ENCODE peak calls at places on chromosomes 7 and 10, in five cellular contexts. S, E, H, B and Y are unnamed samples.

GRCh38 chr7:22457471-22457870 is 42.5 kb downstream of the STEAP1B start:
- DNase-seq in H (no peak), E (no peak), B (no peak), S (no peak), Y (no peak)

GRCh38 chr7:127417346-127417745 is 24.8 kb upstream of the ZNF800 start:
- DNase-seq in S (no peak), H (no peak), B (no peak), E (no peak), Y (no peak)

GRCh38 chr10:84510121-84510520 is 181.7 kb downstream of the CCSER2 start:
- DNase-seq in H (peak; percentile 79), B (peak; percentile 46), E (no peak), S (peak; percentile 61), Y (peak; percentile 20)

GRCh38 chr10:99976886-99977391 is 32.8 kb downstream of the DNMBP start:
- DNase-seq in H (peak; percentile 92), E (no peak), B (peak; percentile 78), S (peak; percentile 99), Y (peak; percentile 99)

GRCh38 chr7:94511763-94512162 is 2.2 kb downstream of the CASD1 start:
- DNase-seq in B (no peak), E (no peak), H (peak; percentile 13), S (peak; percentile 25), Y (peak; percentile 48)

GRCh38 chr10:106169241-106169640 is 995.3 kb downstream of the SORCS1 start:
- DNase-seq in B (no peak), S (no peak), H (no peak), E (no peak), Y (peak; percentile 1)

GRCh38 chr7:131040467-131040932 is 287.2 kb upstream of the MKLN1 start:
- DNase-seq in B (peak; percentile 48), E (no peak), S (peak; percentile 38), H (peak; percentile 77), Y (peak; percentile 83)

GRCh38 chr10:7797582-7797981 is 9.6 kb downstream of the ATP5F1C start:
- DNase-seq in E (peak; percentile 56), B (peak; percentile 85), S (peak; percentile 97), H (peak; percentile 96), Y (peak; percentile 89)

GRCh38 chr10:66717221-66717981 is 208.4 kb upstream of the LRRTM3 start:
- DNase-seq in S (no peak), E (no peak), B (no peak), H (no peak), Y (no peak)

GRCh38 chr10:125144693-125145623 is 15.4 kb downstream of the CTBP2 start:
- DNase-seq in S (peak; percentile 44), B (no peak), E (peak; percentile 54), H (peak; percentile 57), Y (peak; percentile 56)

GRCh38 chr7:135919071-135919841 is 57.9 kb downstream of the MTPN start:
- DNase-seq in S (no peak), E (no peak), B (no peak), H (no peak), Y (no peak)

GRCh38 chr10:93235686-93236085 is 162.0 kb downstream of the CYP26A1 start:
- DNase-seq in E (no peak), S (peak; percentile 16), B (no peak), H (peak; percentile 41), Y (peak; percentile 37)

GRCh38 chr7:31098606-31099360 is 46.7 kb downstream of the ADCYAP1R1 start:
- DNase-seq in S (no peak), H (no peak), E (no peak), B (no peak), Y (no peak)

GRCh38 chr7:17142831-17143541 is 155.5 kb upstream of the AHR start:
- DNase-seq in B (no peak), E (no peak), S (peak; percentile 3), H (peak; percentile 33), Y (peak; percentile 16)

GRCh38 chr10:51789118-51789517 is 89.7 kb upstream of the CSTF2T start:
- DNase-seq in E (no peak), B (no peak), S (no peak), H (no peak), Y (no peak)

GRCh38 chr7:131493559-131493958 is 62.9 kb downstream of the PODXL start:
- DNase-seq in B (no peak), S (no peak), H (no peak), E (no peak), Y (no peak)

GRCh38 chr7:95730493-95731280 is 41.7 kb upstream of the DYNC1I1 start:
- DNase-seq in H (no peak), S (no peak), B (no peak), E (no peak), Y (no peak)

GRCh38 chr10:60388709-60389241 is 900 bp downstream of the ANK3 start:
- DNase-seq in E (no peak), H (no peak), B (no peak), S (no peak), Y (no peak)

GRCh38 chr7:44969701-44970494 is 8.9 kb downstream of the MYO1G start:
- DNase-seq in S (no peak), E (peak; percentile 14), B (no peak), H (no peak), Y (no peak)

GRCh38 chr10:11142809-11143208 is 125.1 kb downstream of the CELF2 start:
- DNase-seq in S (no peak), E (no peak), H (no peak), B (no peak), Y (no peak)

GRCh38 chr10:85542149-85542548 is 824.4 kb downstream of the GRID1 start:
- DNase-seq in S (no peak), E (no peak), B (no peak), H (no peak), Y (no peak)

GRCh38 chr7:44377681-44378421 is 52.5 kb upstream of the CAMK2B start:
- DNase-seq in S (no peak), B (no peak), H (no peak), E (no peak), Y (no peak)

GRCh38 chr10:8254350-8254749 is 199.9 kb downstream of the GATA3 start:
- DNase-seq in E (no peak), H (no peak), B (no peak), S (no peak), Y (no peak)

GRCh38 chr7:74590814-74591213 is 66.7 kb upstream of the GTF2I start:
- DNase-seq in S (no peak), E (no peak), B (no peak), H (no peak), Y (no peak)

GRCh38 chr10:71974489-71975011 is 10.4 kb downstream of the CHST3 start:
- DNase-seq in H (peak; percentile 74), B (no peak), S (peak; percentile 74), E (no peak), Y (peak; percentile 53)

GRCh38 chr10:4807803-4808507 is 18.1 kb upstream of the AKR1E2 start:
- DNase-seq in B (peak; percentile 55), H (peak; percentile 86), E (no peak), S (peak; percentile 90), Y (peak; percentile 94)

GRCh38 chr10:12340371-12340770 is 9.0 kb upstream of the CAMK1D start:
- DNase-seq in E (no peak), S (no peak), B (no peak), H (no peak), Y (no peak)

GRCh38 chr7:88665892-88666514 is 93.5 kb upstream of the ZNF804B start:
- DNase-seq in S (no peak), B (no peak), E (no peak), H (no peak), Y (no peak)

GRCh38 chr7:18455644-18456043 is 39.9 kb upstream of the HDAC9 start:
- DNase-seq in S (no peak), B (no peak), H (no peak), E (no peak), Y (no peak)

GRCh38 chr7:18458830-18459229 is 36.7 kb upstream of the HDAC9 start:
- DNase-seq in H (no peak), S (peak; percentile 75), B (no peak), E (no peak), Y (peak; percentile 79)

GRCh38 chr7:18459846-18460245 is 35.7 kb upstream of the HDAC9 start:
- DNase-seq in H (no peak), S (no peak), E (no peak), B (no peak), Y (no peak)

GRCh38 chr7:18459439-18459838 is 36.1 kb upstream of the HDAC9 start:
- DNase-seq in H (no peak), S (peak; percentile 18), B (no peak), E (no peak), Y (no peak)

DNA sequence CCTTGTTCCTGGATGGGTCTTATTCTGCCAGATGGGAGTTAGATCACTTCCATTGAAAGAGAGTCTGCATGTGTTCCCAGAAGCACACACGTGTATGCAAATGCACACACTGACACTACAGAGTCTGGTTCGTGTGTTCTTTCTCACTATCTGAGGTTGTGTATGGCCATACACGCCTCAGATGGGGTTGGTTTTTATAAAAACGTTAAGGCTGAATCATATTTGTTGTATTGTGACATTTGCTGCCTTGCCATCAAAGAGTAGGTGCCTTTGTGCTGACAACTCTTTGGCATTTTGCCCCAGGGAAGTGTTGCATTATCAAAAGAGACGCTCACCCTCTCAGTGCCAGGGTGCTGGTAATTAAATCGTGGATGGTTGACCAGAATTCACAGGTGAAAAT is 37.7 kb upstream of the HDAC9 start:
- DNase-seq in S (no peak), H (no peak), B (no peak), E (no peak), Y (no peak)
- H3K4me3 ChIP-seq in S (no peak overlapping the region), H (no peak overlapping the region), B (no peak overlapping the region), E (no peak overlapping the region), Y (no peak overlapping the region)

GRCh38 chr10:50504389-50504788 is 119.4 kb downstream of the SGMS1 start:
- DNase-seq in S (no peak), B (no peak), H (no peak), E (no peak), Y (no peak)
- H3K27ac ChIP-seq in S (no peak overlapping the region), B (no peak overlapping the region), H (no peak overlapping the region), E (no peak overlapping the region), Y (no peak overlapping the region)

GRCh38 chr10:79147306-79147705 is 78.5 kb downstream of the ZMIZ1 start:
- DNase-seq in S (no peak), E (no peak), B (no peak), H (no peak), Y (no peak)

GRCh38 chr10:79149345-79149661 is 80.5 kb downstream of the ZMIZ1 start:
- DNase-seq in H (no peak), B (no peak), E (no peak), S (no peak), Y (no peak)

GRCh38 chr10:79147796-79148451 is 79.2 kb downstream of the ZMIZ1 start:
- DNase-seq in S (no peak), E (no peak), B (no peak), H (no peak), Y (no peak)

GRCh38 chr10:79149662-79150443 is 81.1 kb downstream of the ZMIZ1 start:
- DNase-seq in B (no peak), E (peak; percentile 80), S (no peak), H (peak; percentile 61), Y (peak; percentile 80)

GRCh38 chr10:79148452-79149344 is 79.9 kb downstream of the ZMIZ1 start:
- DNase-seq in S (no peak), H (peak; percentile 40), B (no peak), E (peak; percentile 71), Y (peak; percentile 53)
- H3K4me3 ChIP-seq in S (no peak overlapping the region), H (no peak overlapping the region), B (no peak overlapping the region), E (no peak overlapping the region), Y (no peak overlapping the region)

DNA sequence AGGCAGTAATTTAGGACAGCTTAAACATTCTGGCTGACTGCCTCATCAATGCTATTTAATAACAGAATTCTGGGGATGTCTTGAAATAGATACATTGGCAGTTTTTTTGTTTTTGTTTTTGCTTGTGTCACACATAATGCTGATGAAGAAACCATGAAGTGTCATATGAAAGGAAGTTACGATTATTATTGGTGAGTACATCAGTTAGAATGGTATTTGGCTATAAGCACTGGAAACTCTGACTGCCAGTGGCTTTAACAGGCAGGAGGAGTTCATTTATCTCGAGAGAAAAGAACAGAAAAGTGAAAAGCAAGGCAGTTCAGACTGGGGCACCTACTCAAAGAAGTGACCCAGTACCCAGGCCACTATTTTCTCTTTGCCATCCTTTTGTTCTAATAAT is 18.1 kb downstream of the LSM8 start:
- DNase-seq in S (no peak), E (no peak), H (no peak), B (no peak), Y (no peak)
- H3K27ac ChIP-seq in S (no peak overlapping the region), E (no peak overlapping the region), H (no peak overlapping the region), B (no peak overlapping the region), Y (no peak overlapping the region)